ENCODE peak calls at places on chromosomes 7 and 10, in eight cellular contexts. R is iPS-NIHi11; N is nephron progenitor cell; X is NCI-H1105; Z is NCI-H1694 treated with DMSO at 0.1 percent for 48 hours; P is CD4-positive, alpha-beta memory T cell; B is amniotic epithelial cell; J is NCI-H2171. Q is an unnamed sample.

GRCh38 chr7:16982640-16983103 is 100.9 kb upstream of the AGR3 start:
- DNase-seq in R (peak), N (peak), X (peak), Z (peak), P (peak), B (peak), J (peak), Q (peak)

GRCh38 chr10:26407406-26407969 is 30.7 kb upstream of the APBB1IP start:
- DNase-seq in R (no peak), N (no peak), X (no peak), Z (no peak), P (no peak), B (peak), J (no peak), Q (no peak)

GRCh38 chr7:116598278-116598677 is 73.4 kb downstream of the CAV1 start:
- DNase-seq in R (no peak), N (no peak), X (no peak), Z (no peak), P (no peak), B (no peak), J (no peak), Q (no peak)

GRCh38 chr7:28169166-28169713 is 11.4 kb downstream of the JAZF1 start:
- DNase-seq in R (no peak), N (no peak), X (no peak), Z (no peak), P (no peak), B (peak), J (no peak), Q (no peak)

GRCh38 chr10:99548041-99548530 is 15.3 kb downstream of the NKX2-3 start:
- DNase-seq in R (peak), N (no peak), X (no peak), Z (no peak), P (no peak), B (peak), J (no peak), Q (no peak)

GRCh38 chr7:94300176-94300835 is 94.4 kb upstream of the COL1A2 start:
- DNase-seq in R (no peak), N (no peak), X (no peak), Z (no peak), P (no peak), B (no peak), J (peak), Q (no peak)

GRCh38 chr10:6035101-6035834 is 26.9 kb downstream of the IL2RA start:
- DNase-seq in R (no peak), N (no peak), X (no peak), Z (no peak), P (no peak), B (no peak), J (no peak), Q (no peak)

GRCh38 chr10:88347597-88348304 is 235.4 kb downstream of the RNLS start:
- DNase-seq in R (no peak), N (no peak), X (no peak), Z (no peak), P (no peak), B (peak), J (no peak), Q (no peak)

GRCh38 chr10:62047960-62048383 is 146.5 kb downstream of the ARID5B start:
- DNase-seq in R (no peak), N (no peak), X (no peak), Z (no peak), P (no peak), B (peak), J (no peak), Q (no peak)

GRCh38 chr7:146960747-146961416 is 844.3 kb downstream of the CNTNAP2 start:
- DNase-seq in R (peak), N (no peak), X (peak), Z (no peak), P (no peak), B (no peak), J (no peak), Q (peak)

GRCh38 chr10:124685251-124685650 is 58.9 kb downstream of the FAM53B start:
- DNase-seq in R (no peak), N (no peak), X (no peak), Z (no peak), P (no peak), B (no peak), J (no peak), Q (peak)

GRCh38 chr10:6086375-6087233 is 2.2 kb upstream of the RBM17 start:
- DNase-seq in R (peak), N (peak), X (peak), Z (peak), P (peak), B (peak), J (peak), Q (peak)

GRCh38 chr10:104247513-104248146 is 7.1 kb upstream of the GSTO1 start:
- DNase-seq in R (no peak), N (no peak), X (no peak), Z (no peak), P (no peak), B (no peak), J (no peak), Q (no peak)

GRCh38 chr7:132906193-132906829 is 175.6 kb downstream of the CHCHD3 start:
- DNase-seq in R (no peak), N (no peak), X (no peak), Z (no peak), P (no peak), B (no peak), J (no peak), Q (no peak)

GRCh38 chr7:128876586-128876977 is 13.9 kb downstream of the ATP6V1F start:
- DNase-seq in R (no peak), N (no peak), X (no peak), Z (no peak), P (no peak), B (no peak), J (no peak), Q (no peak)

GRCh38 chr10:95388539-95388938 is 97.7 kb upstream of the PDLIM1 start:
- DNase-seq in R (no peak), N (no peak), X (no peak), Z (no peak), P (no peak), B (no peak), J (no peak), Q (peak)

GRCh38 chr7:81333004-81333403 is 414.2 kb upstream of the SEMA3C start:
- DNase-seq in R (no peak), N (no peak), X (no peak), Z (no peak), P (no peak), B (peak), J (no peak), Q (no peak)

GRCh38 chr7:134755422-134756022 is 23.9 kb upstream of the CALD1 start:
- DNase-seq in R (no peak), N (peak), X (no peak), Z (no peak), P (peak), B (peak), J (no peak), Q (no peak)

GRCh38 chr10:102313221-102313896 is 68.0 kb downstream of the GBF1 start:
- DNase-seq in R (no peak), N (peak), X (no peak), Z (no peak), P (no peak), B (peak), J (no peak), Q (no peak)

GRCh38 chr7:46969303-46970130 is 612.4 kb downstream of the TNS3 start:
- DNase-seq in R (no peak), N (no peak), X (no peak), Z (no peak), P (no peak), B (peak), J (no peak), Q (no peak)

GRCh38 chr7:41870505-41871138 is 167.7 kb upstream of the INHBA start:
- DNase-seq in R (no peak), N (no peak), X (no peak), Z (no peak), P (no peak), B (peak), J (no peak), Q (no peak)

GRCh38 chr7:14637968-14638367 is 264.6 kb downstream of the DGKB start:
- DNase-seq in R (no peak), N (no peak), X (no peak), Z (peak), P (no peak), B (no peak), J (no peak), Q (no peak)

GRCh38 chr10:58972576-58973234 is 203.7 kb upstream of the PHYHIPL start:
- DNase-seq in R (no peak), N (no peak), X (peak), Z (no peak), P (no peak), B (no peak), J (no peak), Q (no peak)

GRCh38 chr7:69780377-69780776 is 182.1 kb downstream of the AUTS2 start:
- DNase-seq in R (peak), N (peak), X (peak), Z (no peak), P (no peak), B (no peak), J (peak), Q (no peak)

GRCh38 chr7:54116956-54117355 is 425.2 kb upstream of the VSTM2A start:
- DNase-seq in R (no peak), N (no peak), X (no peak), Z (no peak), P (no peak), B (no peak), J (no peak), Q (no peak)

GRCh38 chr7:100942038-100942774 is 7.1 kb upstream of the MUC3A start:
- DNase-seq in R (no peak), N (no peak), X (no peak), Z (no peak), P (no peak), B (peak), J (no peak), Q (no peak)

GRCh38 chr10:125023269-125023668 is 81.3 kb downstream of the ZRANB1 start:
- DNase-seq in R (no peak), N (no peak), X (peak), Z (no peak), P (no peak), B (no peak), J (no peak), Q (no peak)

Q was measured in NCI-H446.